ENCODE peak calls at places on chromosomes 1 and 21, in ten cellular contexts. G is tibial artery, C is cardiac muscle cell, E is bronchial epithelial cell, R is GM12865, D is choroid plexus epithelial cell, O is mammary epithelial cell, T is left lung, L is GM12864, F is AG04450. N is an unnamed sample.

GRCh38 chr1:209250970-209251636 is 332.4 kb upstream of the CAMK1G start:
- DNase-seq in G (no peak), C (no peak), E (no peak), R (no peak), D (no peak), O (no peak), T (no peak), L (no peak), F (no peak), N (no peak)

GRCh38 chr1:217585577-217585976 is 45.3 kb downstream of the GPATCH2 start:
- DNase-seq in G (no peak), C (peak), E (no peak), R (no peak), D (peak), O (no peak), T (no peak), L (no peak), F (no peak), N (no peak)

GRCh38 chr1:37728416-37728815 is 36.1 kb downstream of the CDCA8 start:
- DNase-seq in G (peak), C (no peak), E (no peak), R (no peak), D (no peak), O (no peak), T (no peak), L (no peak), F (no peak), N (no peak)

GRCh38 chr1:8283058-8283884 is 34.6 kb upstream of the SLC45A1 start:
- DNase-seq in G (no peak), C (no peak), E (no peak), R (peak), D (no peak), O (no peak), T (no peak), L (peak), F (no peak), N (no peak)

GRCh38 chr1:68116643-68117235 is 66.3 kb upstream of the DIRAS3 start:
- DNase-seq in G (no peak), C (peak), E (peak), R (peak), D (peak), O (peak), T (no peak), L (peak), F (no peak), N (peak)

GRCh38 chr21:32844653-32845443 is 73.3 kb upstream of the PAXBP1 start:
- DNase-seq in G (no peak), C (peak), E (peak), R (no peak), D (peak), O (peak), T (no peak), L (no peak), F (no peak), N (peak)

GRCh38 chr1:218345673-218346390 is 696 bp downstream of the TGFB2 start:
- DNase-seq in G (peak), C (peak), E (peak), R (peak), D (peak), O (peak), T (peak), L (no peak), F (no peak), N (peak)

GRCh38 chr21:29342394-29342957 is 43.8 kb downstream of the BACH1 start:
- DNase-seq in G (peak), C (peak), E (peak), R (peak), D (peak), O (peak), T (no peak), L (peak), F (peak), N (peak)

GRCh38 chr1:35894183-35894582 is 11.2 kb downstream of the AGO1 start:
- DNase-seq in G (no peak), C (peak), E (no peak), R (peak), D (peak), O (no peak), T (no peak), L (peak), F (no peak), N (peak)

GRCh38 chr1:93738926-93739325 is 57.3 kb upstream of the BCAR3 start:
- DNase-seq in G (no peak), C (no peak), E (no peak), R (no peak), D (no peak), O (no peak), T (no peak), L (no peak), F (no peak), N (no peak)

GRCh38 chr1:155466996-155467395 is 95.6 kb downstream of the ASH1L start:
- DNase-seq in G (no peak), C (peak), E (peak), R (no peak), D (peak), O (peak), T (no peak), L (no peak), F (peak), N (peak)

GRCh38 chr1:76494807-76495206 is 372.5 kb upstream of the ST6GALNAC5 start:
- DNase-seq in G (no peak), C (no peak), E (no peak), R (peak), D (peak), O (peak), T (no peak), L (peak), F (no peak), N (peak)

GRCh38 chr1:181187596-181188126 is 99.2 kb downstream of the IER5 start:
- DNase-seq in G (no peak), C (no peak), E (no peak), R (no peak), D (no peak), O (no peak), T (no peak), L (no peak), F (no peak), N (no peak)

GRCh38 chr1:152415454-152416227 is 1.6 kb upstream of the CRNN start:
- DNase-seq in G (no peak), C (no peak), E (no peak), R (no peak), D (no peak), O (no peak), T (no peak), L (no peak), F (no peak), N (no peak)

GRCh38 chr1:220891221-220892085 is 12.2 kb downstream of the HLX start:
- DNase-seq in G (no peak), C (no peak), E (no peak), R (no peak), D (no peak), O (no peak), T (no peak), L (no peak), F (no peak), N (no peak)

GRCh38 chr1:3327936-3328590 is 126.4 kb upstream of the ARHGEF16 start:
- DNase-seq in G (no peak), C (peak), E (no peak), R (no peak), D (no peak), O (no peak), T (peak), L (no peak), F (no peak), N (no peak)

GRCh38 chr1:119787776-119788175 is 19.1 kb upstream of the HMGCS2 start:
- DNase-seq in G (no peak), C (peak), E (peak), R (no peak), D (peak), O (peak), T (no peak), L (no peak), F (no peak), N (peak)

GRCh38 chr1:212754715-212755114 is 36.9 kb downstream of the NSL1 start:
- DNase-seq in G (no peak), C (peak), E (no peak), R (no peak), D (no peak), O (no peak), T (no peak), L (no peak), F (no peak), N (no peak)

GRCh38 chr1:165890684-165891083 is 63.3 kb downstream of the UCK2 start:
- DNase-seq in G (no peak), C (peak), E (no peak), R (no peak), D (no peak), O (no peak), T (no peak), L (no peak), F (no peak), N (peak)

GRCh38 chr1:245046764-245047163 is 108.0 kb upstream of the KIF26B start:
- DNase-seq in G (no peak), C (no peak), E (no peak), R (no peak), D (no peak), O (no peak), T (no peak), L (no peak), F (no peak), N (no peak)

GRCh38 chr21:38244407-38244787 is 12.4 kb upstream of the KCNJ15 start:
- DNase-seq in G (no peak), C (no peak), E (no peak), R (no peak), D (no peak), O (no peak), T (no peak), L (no peak), F (no peak), N (no peak)

GRCh38 chr1:234617986-234618725 is 8.2 kb upstream of the IRF2BP2 start:
- DNase-seq in G (no peak), C (peak), E (peak), R (no peak), D (peak), O (peak), T (no peak), L (no peak), F (no peak), N (peak)

GRCh38 chr1:198639581-198640235 is 868 bp downstream of the PTPRC start:
- DNase-seq in G (no peak), C (no peak), E (no peak), R (no peak), D (no peak), O (no peak), T (no peak), L (no peak), F (no peak), N (no peak)

GRCh38 chr1:162944974-162945639 is 84.1 kb upstream of the CCDC190 start:
- DNase-seq in G (no peak), C (no peak), E (peak), R (no peak), D (no peak), O (no peak), T (no peak), L (no peak), F (no peak), N (no peak)

GRCh38 chr1:171798760-171799159 is 17.3 kb downstream of the METTL13 start:
- DNase-seq in G (no peak), C (peak), E (no peak), R (no peak), D (no peak), O (no peak), T (no peak), L (no peak), F (no peak), N (peak)

GRCh38 chr1:47906466-47907191 is 90.6 kb downstream of the TRABD2B start:
- DNase-seq in G (no peak), C (peak), E (no peak), R (no peak), D (peak), O (no peak), T (peak), L (no peak), F (no peak), N (no peak)

DNA sequence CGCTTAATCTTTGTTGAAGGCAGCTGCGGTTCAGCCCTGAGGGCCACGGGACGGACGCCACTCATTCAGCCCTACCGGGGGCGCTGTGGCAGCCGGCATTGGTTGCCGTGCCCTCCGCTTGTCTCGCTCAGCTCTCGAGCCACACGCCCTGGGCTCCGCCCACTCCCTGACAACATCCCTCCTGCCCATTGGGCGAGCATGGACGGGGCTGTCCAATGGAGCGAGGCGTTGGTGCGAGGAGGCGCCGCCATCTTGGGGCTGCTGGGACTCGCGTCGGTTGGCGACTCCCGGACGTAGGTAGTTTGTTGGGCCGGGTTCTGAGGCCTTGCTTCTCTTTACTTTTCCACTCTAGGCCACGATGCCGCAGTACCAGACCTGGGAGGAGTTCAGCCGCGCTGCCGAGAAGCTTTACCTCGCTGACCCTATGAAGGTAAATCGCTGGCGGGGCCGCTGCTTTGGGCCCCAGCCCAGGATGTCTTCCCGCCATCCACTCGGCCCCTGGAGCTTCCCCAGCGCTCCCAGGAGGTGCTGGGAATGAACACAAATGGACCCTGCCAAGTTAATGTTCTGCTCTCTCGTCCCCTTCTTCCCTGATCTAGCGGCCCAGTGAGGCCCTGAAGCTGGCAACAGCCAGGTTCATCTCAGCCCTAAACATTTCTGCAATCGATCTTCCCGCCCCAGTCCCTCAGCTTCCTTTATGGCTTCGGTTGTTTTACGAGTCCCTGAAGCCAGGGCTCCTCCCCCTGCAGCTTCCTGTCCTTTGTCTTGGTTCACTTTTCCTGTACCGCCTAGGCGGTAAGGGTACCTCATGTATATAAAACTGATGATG is at the start of gene SRP9:
- DNase-seq in G (peak), C (peak), E (peak), R (peak), D (peak), O (peak), T (peak), L (peak), F (peak), N (peak)
- TF ChIP-seq CTCF in G (peak), C (peak), E (peak), R (peak), D (peak), O (peak), T (peak), L (peak), F (peak), N (peak)

GRCh38 chr1:236065509-236066005 is 667 bp upstream of the NID1 start:
- DNase-seq in G (peak), C (no peak), E (no peak), R (no peak), D (no peak), O (no peak), T (no peak), L (no peak), F (no peak), N (no peak)

GRCh38 chr1:236064674-236065508 is at the start of gene NID1:
- DNase-seq in G (peak), C (peak), E (no peak), R (peak), D (peak), O (peak), T (peak), L (no peak), F (no peak), N (peak)

GRCh38 chr1:236063551-236063918 is 1.4 kb downstream of the NID1 start:
- DNase-seq in G (no peak), C (no peak), E (no peak), R (no peak), D (no peak), O (no peak), T (no peak), L (no peak), F (no peak), N (no peak)

GRCh38 chr1:236066054-236066453 is 1.2 kb upstream of the NID1 start:
- DNase-seq in G (no peak), C (peak), E (no peak), R (no peak), D (peak), O (no peak), T (no peak), L (no peak), F (no peak), N (no peak)

DNA sequence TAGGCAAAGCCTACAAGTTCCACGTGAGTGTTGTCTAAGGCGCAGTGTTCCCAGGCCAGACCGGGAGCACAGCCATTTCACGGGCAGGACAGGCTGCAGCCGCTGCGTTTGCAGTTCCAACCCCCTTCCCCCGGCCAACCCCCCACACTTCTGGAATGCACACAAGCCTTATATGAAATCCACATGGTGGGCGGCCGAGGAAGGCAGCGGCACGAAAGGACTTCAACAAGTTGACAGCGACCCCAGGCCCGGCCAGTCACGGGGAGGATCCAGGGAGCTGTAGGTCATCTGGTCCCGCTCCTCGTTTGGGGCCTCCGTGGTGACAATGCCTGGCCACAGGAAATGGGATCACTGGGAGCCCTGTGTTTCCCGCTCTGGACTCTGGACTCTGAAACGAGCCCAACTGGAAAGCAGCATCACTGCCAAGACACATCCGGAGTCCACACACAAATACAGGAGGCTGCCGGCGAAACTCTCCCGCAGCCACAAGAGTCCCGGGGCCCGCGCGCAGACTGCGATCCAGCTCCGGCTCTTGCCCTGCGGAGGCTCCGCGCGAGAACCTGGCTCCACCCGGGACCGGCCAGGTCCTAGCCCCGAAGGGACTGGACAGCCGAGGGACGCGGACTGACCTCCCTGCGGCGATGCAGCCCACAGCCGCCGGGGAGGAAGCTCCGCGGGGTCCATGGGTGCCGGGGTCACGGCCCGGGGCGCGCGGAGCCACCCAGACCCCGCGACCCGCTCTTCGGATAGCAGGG is 794 bp downstream of the NID1 start:
- DNase-seq in G (peak), C (peak), E (no peak), R (peak), D (peak), O (peak), T (peak), L (no peak), F (no peak), N (peak)
- H3K4me3 ChIP-seq in G (peak), C (peak), E (peak), R (peak), D (peak), O (peak), T (peak), L (peak), F (peak), N (peak)

DNA sequence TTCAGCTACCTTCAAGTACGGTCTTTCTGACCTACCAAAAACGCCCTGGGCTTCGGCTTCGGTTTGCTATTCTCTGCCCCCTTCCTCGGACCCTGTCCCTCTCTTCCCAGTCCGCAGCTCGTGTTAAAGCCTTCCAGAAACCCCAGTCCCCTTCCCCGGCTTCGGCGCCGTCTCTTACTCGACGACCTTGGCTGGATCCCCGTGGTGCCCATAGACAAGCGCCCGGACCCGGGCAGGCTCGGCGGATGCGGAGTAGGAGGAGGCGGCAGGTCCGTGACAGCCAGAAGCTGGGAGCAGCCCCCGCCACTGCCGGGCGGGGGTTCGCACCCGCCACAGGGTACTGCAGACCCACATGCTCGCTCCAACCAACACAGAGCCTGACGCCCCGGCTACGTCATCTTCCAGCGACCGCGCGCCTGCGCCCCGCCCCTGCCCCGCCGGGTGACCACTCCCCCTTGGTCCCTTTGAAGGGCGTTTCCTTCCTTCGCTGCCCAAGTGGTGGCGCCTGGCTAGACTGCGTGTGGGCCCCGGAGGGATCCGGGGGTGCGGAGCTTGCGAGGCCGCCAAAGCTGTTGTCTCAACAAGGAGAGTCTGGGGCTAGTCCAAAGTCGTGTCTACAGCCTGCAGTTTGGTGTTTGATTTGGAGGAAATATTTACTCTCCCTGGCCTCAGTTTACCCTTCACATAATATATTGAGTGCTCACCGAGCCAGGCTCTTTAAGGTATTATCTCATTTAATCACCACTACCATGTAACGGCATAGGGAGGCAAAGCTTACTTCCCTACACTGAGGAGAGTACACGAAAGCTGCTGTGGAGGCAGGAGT is at the start of gene MECR:
- DNase-seq in G (peak), C (peak), E (peak), R (peak), D (peak), O (peak), T (peak), L (peak), F (peak), N (peak)
- TF ChIP-seq CTCF in G (no peak), C (peak), E (peak), R (peak), D (peak), O (no peak), T (no peak), L (peak), F (peak), N (no peak)

GRCh38 chr1:25565188-25565591 is 21.8 kb downstream of the LDLRAP1 start:
- DNase-seq in G (no peak), C (no peak), E (no peak), R (peak), D (peak), O (no peak), T (no peak), L (no peak), F (no peak), N (no peak)

GRCh38 chr1:25567710-25568089 is 24.3 kb downstream of the LDLRAP1 start:
- DNase-seq in G (no peak), C (no peak), E (no peak), R (no peak), D (no peak), O (no peak), T (no peak), L (no peak), F (no peak), N (no peak)

GRCh38 chr1:25566730-25567341 is 23.4 kb downstream of the LDLRAP1 start:
- DNase-seq in G (peak), C (peak), E (peak), R (no peak), D (peak), O (no peak), T (no peak), L (no peak), F (peak), N (peak)

GRCh38 chr1:25565626-25566025 is 22.2 kb downstream of the LDLRAP1 start:
- DNase-seq in G (no peak), C (no peak), E (no peak), R (no peak), D (no peak), O (no peak), T (no peak), L (no peak), F (no peak), N (no peak)

GRCh38 chr1:25566186-25566729 is 22.9 kb downstream of the LDLRAP1 start:
- DNase-seq in G (no peak), C (no peak), E (peak), R (no peak), D (peak), O (no peak), T (no peak), L (no peak), F (no peak), N (no peak)
- H3K4me3 ChIP-seq in G (peak), C (no peak), E (no peak), R (no peak), D (no peak), O (no peak), T (no peak), L (no peak), F (no peak), N (no peak)

GRCh38 chr1:247078315-247079140 is at the start of gene ZNF670:
- DNase-seq in G (peak), C (peak), E (peak), R (peak), D (peak), O (peak), T (peak), L (peak), F (peak), N (peak)
- TF ChIP-seq CTCF in G (no peak), C (no peak), E (no peak), R (no peak), D (no peak), O (no peak), T (no peak), L (no peak), F (peak), N (no peak)